ENCODE peak calls at places on chromosomes 1 and 21, in four cellular contexts. L is GM12878, T is H1, U is K562. V is an unnamed sample.

GRCh38 chr1:244801246-244801645 is 34.2 kb upstream of the COX20 start:
- DNase-seq in L (no peak), T (no peak), U (peak; percentile 65), V (peak; percentile 87)

GRCh38 chr1:54439550-54440223 is 33.5 kb upstream of the SSBP3 start:
- DNase-seq in L (no peak), T (no peak), U (no peak), V (no peak)

GRCh38 chr1:91844862-91845528 is 41.0 kb downstream of the TGFBR3 start:
- DNase-seq in L (no peak), T (no peak), U (no peak), V (peak; percentile 87)

GRCh38 chr21:46157396-46157986 is 2.1 kb upstream of the FTCD start:
- DNase-seq in L (no peak), T (peak; percentile 39), U (no peak), V (no peak)

GRCh38 chr1:95364546-95364945 is 130.5 kb downstream of the RWDD3 start:
- DNase-seq in U (no peak), L (no peak), T (no peak), V (no peak)

GRCh38 chr1:18324246-18324645 is 156.5 kb upstream of the KLHDC7A start:
- DNase-seq in L (no peak), T (peak; percentile 76), U (peak; percentile 68), V (no peak)

GRCh38 chr1:206001476-206001888 is 1.7 kb downstream of the RAB7B start:
- DNase-seq in T (no peak), U (peak; percentile 86), L (no peak), V (no peak)

GRCh38 chr1:59404725-59405124 is 107.8 kb downstream of the FGGY start:
- DNase-seq in U (no peak), L (no peak), T (no peak), V (no peak)

GRCh38 chr1:176949033-176949662 is 215.4 kb downstream of the ASTN1 start:
- DNase-seq in T (peak; percentile 96), L (no peak), U (peak; percentile 83), V (peak; percentile 71)

GRCh38 chr21:29434081-29434480 is 135.4 kb downstream of the BACH1 start:
- DNase-seq in U (no peak), L (peak; percentile 1), T (no peak), V (no peak)

GRCh38 chr1:59359325-59359724 is 62.4 kb downstream of the FGGY start:
- DNase-seq in T (no peak), U (no peak), L (no peak), V (peak; percentile 70)

GRCh38 chr1:64228181-64228957 is 24.9 kb downstream of the UBE2U start:
- DNase-seq in L (no peak), T (no peak), U (no peak), V (no peak)

GRCh38 chr1:8283058-8283884 is 34.6 kb upstream of the SLC45A1 start:
- DNase-seq in T (no peak), U (no peak), L (peak; percentile 64), V (no peak)

GRCh38 chr1:55015731-55016620 is 17.2 kb downstream of the BSND start:
- DNase-seq in U (no peak), L (no peak), T (no peak), V (no peak)

GRCh38 chr1:118940957-118941356 is 47.2 kb downstream of the TBX15 start:
- DNase-seq in U (no peak), T (no peak), L (no peak), V (no peak)

GRCh38 chr1:62210960-62211359 is 16.3 kb downstream of the L1TD1 start:
- DNase-seq in L (no peak), T (no peak), U (no peak), V (no peak)

GRCh38 chr1:26537951-26538352 is 8.4 kb downstream of the RPS6KA1 start:
- DNase-seq in U (peak; percentile 54), T (peak; percentile 50), L (no peak), V (peak; percentile 39)

GRCh38 chr21:43921979-43922945 is 57.2 kb downstream of the AGPAT3 start:
- DNase-seq in T (no peak), U (peak; percentile 92), L (peak; percentile 69), V (no peak)

GRCh38 chr1:31745071-31745897 is 18.9 kb downstream of the ADGRB2 start:
- DNase-seq in T (peak; percentile 88), L (no peak), U (peak; percentile 91), V (peak; percentile 27)

GRCh38 chr21:42705746-42706374 is 52.4 kb downstream of the PDE9A start:
- DNase-seq in U (no peak), L (no peak), T (no peak), V (no peak)

GRCh38 chr1:67570473-67571143 is 114.4 kb upstream of the GADD45A start:
- DNase-seq in T (no peak), U (peak; percentile 54), L (no peak), V (no peak)

GRCh38 chr1:219990782-219991510 is 55.4 kb downstream of the EPRS1 start:
- DNase-seq in L (no peak), T (no peak), U (peak; percentile 26), V (peak; percentile 45)

GRCh38 chr1:166253076-166253779 is 86.4 kb upstream of the FAM78B start:
- DNase-seq in U (no peak), L (no peak), T (no peak), V (no peak)

GRCh38 chr1:26112407-26112775 is 767 bp downstream of the PDIK1L start:
- DNase-seq in L (no peak), U (no peak), T (no peak), V (no peak)

GRCh38 chr1:248842781-248843331 is 4.8 kb downstream of the ZNF672 start:
- DNase-seq in T (no peak), L (peak; percentile 62), U (no peak), V (no peak)

GRCh38 chr1:200931776-200932175 is 37.1 kb downstream of the INAVA start:
- DNase-seq in L (no peak), U (no peak), T (no peak), V (no peak)

GRCh38 chr1:9730096-9730901 is 78.8 kb downstream of the PIK3CD start:
- DNase-seq in U (no peak), L (no peak), T (no peak), V (no peak)

GRCh38 chr1:77948841-77949424 is 29.9 kb downstream of the FUBP1 start:
- DNase-seq in L (no peak), T (no peak), U (no peak), V (peak; percentile 42)

GRCh38 chr1:101474039-101474665 is 237.3 kb downstream of the S1PR1 start:
- DNase-seq in U (peak; percentile 22), T (no peak), L (no peak), V (peak; percentile 16)

GRCh38 chr1:36327421-36328087 is 4.1 kb upstream of the EVA1B start:
- DNase-seq in U (no peak), T (no peak), L (no peak), V (no peak)
- TF ChIP-seq SRF in U (no peak), T (no peak), L (no peak), V (no peak)

GRCh38 chr1:43976045-43976444 is 1.3 kb downstream of the ATP6V0B start:
- DNase-seq in U (no peak), L (no peak), T (no peak), V (no peak)

GRCh38 chr1:43976890-43977289 is 2.1 kb upstream of the B4GALT2 start:
- DNase-seq in U (no peak), T (no peak), L (no peak), V (no peak)

GRCh38 chr1:43973981-43974442 is 748 bp upstream of the ATP6V0B start:
- DNase-seq in U (no peak), L (no peak), T (no peak), V (no peak)

GRCh38 chr1:43975249-43975961 is 645 bp downstream of the ATP6V0B start:
- DNase-seq in L (no peak), U (peak; percentile 70), T (no peak), V (no peak)

GRCh38 chr1:43974443-43975248 is at the start of gene ATP6V0B:
- DNase-seq in T (peak; percentile 97), L (peak; percentile 59), U (peak; percentile 97), V (peak; percentile 84)
- TF ChIP-seq EP300 in T (no peak), L (no peak), U (no peak), V (no peak)

GRCh38 chr1:208520700-208521099 is 276.5 kb upstream of the PLXNA2 start:
- DNase-seq in T (no peak), L (no peak), U (no peak), V (no peak)
- TF ChIP-seq SRF in T (no peak), L (no peak), U (no peak), V (no peak)

GRCh38 chr21:39097335-39097861 is 85.9 kb downstream of the PSMG1 start:
- DNase-seq in L (no peak), U (no peak), T (no peak), V (no peak)
- TF ChIP-seq EP300 in L (no peak), U (no peak), T (no peak), V (no peak)

DNA sequence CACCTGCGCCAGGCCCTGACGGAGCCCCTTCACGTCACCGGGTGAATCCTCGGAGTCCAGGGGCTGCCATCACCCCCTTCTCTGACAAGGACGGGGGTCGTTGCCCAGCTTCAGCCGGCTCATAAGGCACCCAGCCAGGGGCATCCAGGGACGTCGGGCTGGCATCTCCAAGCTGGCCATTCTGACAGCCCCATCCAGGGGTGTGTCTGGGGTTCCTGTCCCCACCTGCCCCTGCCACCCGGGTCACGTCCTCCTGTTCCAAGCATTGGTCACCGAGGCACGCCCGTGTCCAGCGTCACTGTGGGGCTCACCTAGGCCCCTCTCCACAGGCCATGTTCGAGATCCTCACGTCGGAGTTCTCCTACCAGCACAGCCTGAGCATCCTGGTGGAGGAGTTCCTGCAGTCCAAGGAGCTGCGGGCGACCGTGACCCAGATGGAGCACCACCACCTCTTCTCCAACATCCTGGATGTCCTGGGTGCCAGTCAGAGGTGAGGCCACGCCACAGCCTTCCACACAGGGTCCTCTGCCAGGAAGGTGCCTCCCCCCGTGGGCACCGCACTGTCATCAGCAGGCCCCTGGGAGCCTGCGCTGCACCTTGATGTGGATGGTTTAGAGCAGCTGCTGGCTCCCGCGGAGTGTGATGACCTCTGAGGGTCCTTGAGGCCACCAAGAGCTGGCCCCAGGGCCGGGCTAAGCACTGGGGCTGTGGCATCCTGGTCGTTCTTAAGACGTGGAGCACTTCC is 14.8 kb downstream of the ARHGEF16 start:
- DNase-seq in T (no peak), U (no peak), L (no peak), V (no peak)
- TF ChIP-seq SRF in T (no peak), U (no peak), L (no peak), V (no peak)

GRCh38 chr1:16088351-16088911 is 15.0 kb upstream of the FAM131C start:
- DNase-seq in T (no peak), U (no peak), L (no peak), V (no peak)
- TF ChIP-seq EP300 in T (no peak), U (no peak), L (no peak), V (no peak)